ENCODE peak calls at places on chromosomes 6 and 20, in eight cellular contexts. B is foreskin fibroblast; I is NCI-H1048; W is NCI-H2171 treated with DMSO at 0.1 percent for 48 hours; U is HEK293T; R is stimulated activated CD4-positive, alpha-beta T cell treated with anti-CD3 and anti-CD28 coated beads, Interleukin-15, amount 100 ng/mL, for 1 hour; V is naive thymus-derived CD4-positive, alpha-beta T cell; T is NCI-H460. X is an unnamed sample.

GRCh38 chr6:167336818-167337217 is 11.9 kb downstream of the TTLL2 start:
- DNase-seq in R (no peak), U (no peak), T (no peak), W (no peak), V (no peak), B (no peak), I (no peak), X (no peak)

GRCh38 chr6:25137497-25137896 is 141.7 kb upstream of the CARMIL1 start:
- DNase-seq in U (no peak), R (no peak), I (no peak), B (peak), V (no peak), W (no peak), T (no peak), X (no peak)

GRCh38 chr20:18724077-18724476 is 89.5 kb upstream of the SCP2D1 start:
- DNase-seq in U (no peak), I (no peak), V (no peak), W (no peak), B (no peak), T (no peak), R (no peak), X (no peak)

GRCh38 chr20:675453-676314 is at the start of gene SCRT2:
- DNase-seq in I (peak), U (peak), V (peak), T (peak), W (peak), B (peak), R (peak), X (peak)

GRCh38 chr6:105798057-105798456 is 288.1 kb upstream of the PRDM1 start:
- DNase-seq in T (no peak), W (no peak), R (no peak), U (no peak), B (peak), I (no peak), V (no peak), X (no peak)

GRCh38 chr6:5457983-5458683 is 196.8 kb downstream of the FARS2 start:
- DNase-seq in T (no peak), R (no peak), U (no peak), B (peak), W (no peak), I (no peak), V (no peak), X (no peak)

GRCh38 chr20:35702051-35702823 is 3.0 kb downstream of the ROMO1 start:
- DNase-seq in U (no peak), V (no peak), T (no peak), W (no peak), R (no peak), B (peak), I (no peak), X (no peak)

GRCh38 chr6:20335872-20336271 is 65.8 kb upstream of the E2F3 start:
- DNase-seq in I (no peak), R (no peak), T (no peak), B (no peak), V (no peak), W (no peak), U (no peak), X (no peak)

GRCh38 chr6:139361211-139361610 is 13.2 kb downstream of the CITED2 start:
- DNase-seq in U (no peak), I (no peak), T (no peak), W (peak), B (no peak), V (no peak), R (no peak), X (no peak)

GRCh38 chr20:63032861-63033634 is 26.3 kb upstream of the BHLHE23 start:
- DNase-seq in I (no peak), B (peak), U (no peak), W (no peak), R (no peak), T (no peak), V (no peak), X (no peak)

GRCh38 chr6:107244742-107245470 is 129.6 kb upstream of the BEND3 start:
- DNase-seq in W (peak), T (no peak), V (no peak), U (no peak), I (no peak), R (no peak), B (no peak), X (no peak)

GRCh38 chr6:12637960-12638641 is 78.5 kb upstream of the PHACTR1 start:
- DNase-seq in V (no peak), R (peak), W (peak), B (peak), U (peak), I (peak), T (peak), X (no peak)

X was measured in GM12892.